ENCODE peak calls at places on chromosomes 4 and X, in six cellular contexts. D is AG10803; N is C1 segment of cervical spinal cord; H is NCI-H82; L is activated naive CD4-positive, alpha-beta T cell treated with Interleukin-2 at 50 U/mL for 16 hours; X is fibroblast of the conjunctiva. G is an unnamed sample.

GRCh38 chr4:106803107-106803506 is 233.0 kb downstream of the DKK2 start:
- DNase-seq in D (no peak), N (no peak), H (no peak), L (no peak), X (no peak), G (no peak)

GRCh38 chrX:136588060-136588459 is 56.0 kb downstream of the VGLL1 start:
- DNase-seq in D (no peak), N (no peak), H (no peak), L (no peak), X (no peak), G (peak; percentile 12)

GRCh38 chr4:54484361-54484760 is 173.4 kb upstream of the KIT start:
- DNase-seq in D (no peak), N (no peak), H (no peak), L (no peak), X (no peak), G (no peak)

GRCh38 chr4:53557601-53558000 is 33.7 kb downstream of the LNX1 start:
- DNase-seq in D (peak; percentile 66), N (no peak), H (no peak), L (no peak), X (no peak), G (peak; percentile 52)

GRCh38 chr4:78481180-78481579 is 70.4 kb upstream of the ANXA3 start:
- DNase-seq in D (peak; percentile 98), N (no peak), H (no peak), L (no peak), X (peak; percentile 90), G (peak; percentile 98)

GRCh38 chrX:82237328-82237727 is 1035.4 kb downstream of the SH3BGRL start:
- DNase-seq in D (no peak), N (no peak), H (no peak), L (no peak), X (no peak), G (no peak)

GRCh38 chr4:38678078-38678477 is 14.1 kb downstream of the KLF3 start:
- DNase-seq in D (peak; percentile 96), N (no peak), H (no peak), L (no peak), X (peak; percentile 50), G (peak; percentile 97)

GRCh38 chrX:154401918-154402621 is 3.9 kb downstream of the RPL10 start:
- DNase-seq in D (no peak), N (no peak), H (peak; percentile 61), L (no peak), X (no peak), G (no peak)

GRCh38 chrX:19879742-19880378 is 7.5 kb downstream of the SH3KBP1 start:
- DNase-seq in D (no peak), N (no peak), H (no peak), L (no peak), X (no peak), G (no peak)